ENCODE peak calls at places on chromosomes 3 and 15, in seven cellular contexts. K is uterus; C is cardiac muscle cell; J is A549; X is upper lobe of right lung; Q is breast epithelium; H is CD8-positive, alpha-beta T cell. N is an unnamed sample.

GRCh38 chr15:81015595-81016252 is 15.0 kb downstream of the TLNRD1 start:
- DNase-seq in K (no peak), C (no peak), X (no peak), J (no peak), H (no peak), Q (no peak), N (no peak)

GRCh38 chr3:27467545-27467944 is 16.6 kb downstream of the SLC4A7 start:
- DNase-seq in K (no peak), J (peak), H (no peak), Q (no peak), C (peak), X (no peak), N (no peak)

GRCh38 chr15:33680336-33680735 is 288.0 kb upstream of the CHRM5 start:
- DNase-seq in H (no peak), Q (no peak), K (no peak), J (no peak), X (no peak), C (no peak), N (no peak)

GRCh38 chr3:16252243-16252978 is 12.3 kb downstream of the DPH3 start:
- DNase-seq in C (no peak), Q (no peak), X (no peak), H (no peak), J (no peak), K (no peak), N (no peak)

GRCh38 chr3:193488741-193489140 is 66.0 kb downstream of the ATP13A4 start:
- DNase-seq in J (no peak), K (no peak), H (no peak), C (no peak), X (no peak), Q (no peak), N (no peak)

GRCh38 chr3:112333386-112334334 is 704 bp downstream of the CD200 start:
- DNase-seq in H (no peak), Q (no peak), J (no peak), C (peak), K (peak), X (no peak), N (no peak)

GRCh38 chr3:78888650-78889049 is 879.1 kb downstream of the ROBO1 start:
- DNase-seq in J (no peak), Q (no peak), X (no peak), H (no peak), K (no peak), C (no peak), N (no peak)

GRCh38 chr3:76656531-76657070 is 383.3 kb upstream of the ROBO2 start:
- DNase-seq in J (no peak), X (no peak), K (no peak), H (no peak), C (no peak), Q (no peak), N (no peak)

GRCh38 chr3:174191380-174191779 is 667.8 kb upstream of the NAALADL2 start:
- DNase-seq in Q (no peak), K (no peak), C (no peak), J (no peak), X (no peak), H (no peak), N (no peak)

GRCh38 chr15:67923647-67923971 is 83.8 kb upstream of the RNU6-1 start:
- DNase-seq in H (no peak), Q (no peak), K (no peak), J (no peak), X (no peak), C (no peak), N (no peak)

GRCh38 chr3:127254730-127255129 is 33.1 kb downstream of the PRR20G start:
- DNase-seq in J (peak), H (no peak), Q (no peak), C (no peak), K (no peak), X (no peak), N (no peak)

GRCh38 chr3:133208184-133208583 is 170.0 kb downstream of the TMEM108 start:
- DNase-seq in H (no peak), X (no peak), Q (no peak), C (no peak), K (no peak), J (no peak), N (no peak)

GRCh38 chr3:167783781-167784180 is 48.3 kb downstream of the SERPINI1 start:
- DNase-seq in J (no peak), C (no peak), Q (no peak), X (no peak), H (no peak), K (peak), N (no peak)

GRCh38 chr3:10344147-10344943 is 23.4 kb upstream of the SEC13 start:
- DNase-seq in J (peak), K (peak), X (no peak), Q (peak), C (peak), H (peak), N (no peak)

GRCh38 chr3:138397983-138398382 is 36.4 kb upstream of the ESYT3 start:
- DNase-seq in C (no peak), X (no peak), H (no peak), J (no peak), Q (no peak), K (no peak), N (no peak)
- TF ChIP-seq CTCF in C (no peak), X (peak), H (no peak), J (no peak), Q (no peak), K (no peak), N (no peak)

GRCh38 chr3:55659023-55659355 is 171.9 kb upstream of the WNT5A start:
- DNase-seq in Q (no peak), K (no peak), X (no peak), H (no peak), J (no peak), C (no peak), N (no peak)
- H3K4me3 ChIP-seq in Q (no peak), K (no peak), X (no peak), H (no peak), J (no peak), C (no peak), N (no peak)

GRCh38 chr15:58523634-58524033 is 91.8 kb downstream of the LIPC start:
- DNase-seq in X (no peak), C (no peak), J (no peak), Q (no peak), K (no peak), H (no peak), N (no peak)
- H3K27ac ChIP-seq in X (no peak), C (no peak), J (peak), Q (no peak), K (no peak), H (no peak), N (no peak)

DNA sequence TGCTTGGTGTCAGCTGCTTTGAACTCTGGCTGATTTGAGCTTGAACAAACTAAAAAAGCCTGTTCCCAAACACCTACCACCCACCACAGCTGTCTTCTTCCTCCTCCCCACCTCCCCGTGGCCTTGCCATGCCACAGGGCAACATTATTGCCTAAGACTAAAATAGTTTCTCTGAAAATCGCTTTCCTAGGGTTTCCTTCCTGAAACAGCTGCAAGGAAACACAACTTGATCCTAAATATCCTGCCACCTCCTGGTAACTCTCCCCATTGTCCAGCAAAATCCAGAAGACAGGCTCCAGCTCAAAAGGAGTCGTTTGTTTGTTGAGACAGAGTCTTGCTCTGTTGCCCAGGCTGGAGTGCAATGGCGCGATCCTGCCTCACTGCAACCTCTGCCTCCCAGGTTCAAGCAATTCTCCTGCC is 193.9 kb upstream of the TPM1 start:
- DNase-seq in X (no peak), Q (no peak), K (no peak), C (no peak), J (no peak), H (no peak), N (no peak)
- TF ChIP-seq CTCF in X (no peak), Q (no peak), K (peak), C (peak), J (peak), H (no peak), N (peak)

GRCh38 chr15:31758126-31758525 is 272.2 kb upstream of the CHRNA7 start:
- DNase-seq in C (no peak), X (no peak), K (no peak), Q (peak), H (no peak), J (peak), N (no peak)
- H3K4me3 ChIP-seq in C (no peak), X (no peak), K (no peak), Q (no peak), H (no peak), J (no peak), N (no peak)

GRCh38 chr3:180382781-180383180 is 219.2 kb upstream of the TTC14 start:
- DNase-seq in X (no peak), J (no peak), Q (no peak), K (no peak), H (no peak), C (no peak), N (no peak)
- H3K27ac ChIP-seq in X (no peak), J (no peak), Q (no peak), K (no peak), H (no peak), C (no peak), N (no peak)

GRCh38 chr3:66418432-66419052 is 82.3 kb downstream of the LRIG1 start:
- DNase-seq in Q (peak), X (peak), J (no peak), C (no peak), K (no peak), H (no peak), N (no peak)
- TF ChIP-seq CTCF in Q (no peak), X (peak), J (no peak), C (no peak), K (no peak), H (no peak), N (no peak)

GRCh38 chr15:99076555-99077308 is 28.1 kb upstream of the SYNM start:
- DNase-seq in K (peak), C (peak), X (peak), J (peak), H (peak), Q (peak), N (peak)
- H3K4me3 ChIP-seq in K (peak), C (no peak), X (peak), J (peak), H (peak), Q (peak), N (peak)

DNA sequence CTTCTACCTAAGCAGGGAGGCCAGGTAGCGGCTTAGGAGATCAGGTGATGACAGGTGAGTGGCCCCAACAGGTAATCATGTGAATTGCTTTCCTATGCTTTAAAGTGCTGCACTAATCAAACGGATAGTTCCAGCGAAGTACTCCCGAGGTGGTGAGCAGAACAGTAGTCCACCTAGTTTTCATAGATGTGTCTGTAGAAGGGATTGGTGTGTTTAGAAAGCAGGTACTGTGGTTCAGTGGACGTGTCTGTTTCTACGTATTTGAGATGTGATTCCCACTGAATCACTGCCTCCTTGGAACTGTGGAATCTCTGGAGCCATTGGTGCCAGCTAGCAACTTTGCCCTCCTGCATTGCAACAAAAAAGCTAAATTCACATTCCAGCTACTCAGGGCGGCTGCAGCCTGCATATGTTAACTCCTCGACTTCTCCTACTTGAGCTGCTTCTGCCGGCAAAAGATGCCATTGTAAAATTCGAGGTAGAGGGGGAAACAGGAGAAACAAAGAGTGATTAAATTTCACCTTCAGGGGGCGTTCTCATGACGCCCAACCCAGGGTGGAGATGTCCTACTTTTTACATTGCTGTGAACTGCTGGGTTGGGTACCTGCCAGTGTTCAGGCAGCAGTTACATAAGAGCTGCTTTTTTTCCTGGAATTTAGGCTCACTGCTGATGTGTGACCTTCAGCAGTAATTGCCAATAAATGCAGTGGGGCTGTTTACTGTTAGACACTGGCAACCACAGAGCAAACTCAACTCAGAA is 227.3 kb downstream of the ITPR1 start:
- DNase-seq in X (no peak), H (no peak), Q (peak), J (peak), C (peak), K (peak), N (no peak)
- H3K27ac ChIP-seq in X (peak), H (no peak), Q (peak), J (peak), C (no peak), K (peak), N (no peak)